ENCODE peak calls at places on chromosomes 12 and 14, in four cellular contexts. One of them, this sample, is unnamed.

GRCh38 chr12:79441534-79441933 is 249.2 kb downstream of the PAWR start:
- DNase-seq in LoVo: no peak
- DNase-seq in OCI-LY7: no peak
- DNase-seq in NCI-H345: no peak
- DNase-seq in this sample: peak

GRCh38 chr12:34600592-34601462 is 578.5 kb downstream of the ALG10 start:
- DNase-seq in LoVo: no peak
- DNase-seq in OCI-LY7: no peak
- DNase-seq in NCI-H345: no peak
- DNase-seq in this sample: no peak

GRCh38 chr12:98635657-98636323 is 8.8 kb downstream of the IKBIP start:
- DNase-seq in LoVo: peak
- DNase-seq in OCI-LY7: peak
- DNase-seq in NCI-H345: peak
- DNase-seq in this sample: peak

GRCh38 chr14:68486809-68487208 is 306.1 kb downstream of the ZFP36L1 start:
- DNase-seq in LoVo: no peak
- DNase-seq in OCI-LY7: no peak
- DNase-seq in NCI-H345: no peak
- DNase-seq in this sample: no peak

GRCh38 chr14:74946659-74947281 is 8.6 kb downstream of the PGF start:
- DNase-seq in LoVo: no peak
- DNase-seq in OCI-LY7: no peak
- DNase-seq in NCI-H345: no peak
- DNase-seq in this sample: no peak

GRCh38 chr14:101219896-101220703 is 316.6 kb upstream of the RTL1 start:
- DNase-seq in LoVo: no peak
- DNase-seq in OCI-LY7: no peak
- DNase-seq in NCI-H345: no peak
- DNase-seq in this sample: no peak

GRCh38 chr14:89165189-89165809 is 251.7 kb downstream of the FOXN3 start:
- DNase-seq in LoVo: no peak
- DNase-seq in OCI-LY7: peak
- DNase-seq in NCI-H345: no peak
- DNase-seq in this sample: no peak

GRCh38 chr14:49173765-49174373 is 412.3 kb downstream of the RPS29 start:
- DNase-seq in LoVo: peak
- DNase-seq in OCI-LY7: peak
- DNase-seq in NCI-H345: peak
- DNase-seq in this sample: peak

GRCh38 chr12:124771462-124772361 is 92.0 kb downstream of the SCARB1 start:
- DNase-seq in LoVo: peak
- DNase-seq in OCI-LY7: peak
- DNase-seq in NCI-H345: peak
- DNase-seq in this sample: peak

GRCh38 chr14:103088921-103089320 is 4.9 kb downstream of the LBHD2 start:
- DNase-seq in LoVo: no peak
- DNase-seq in OCI-LY7: no peak
- DNase-seq in NCI-H345: no peak
- DNase-seq in this sample: no peak

GRCh38 chr12:59808317-59808910 is 212.6 kb downstream of the SLC16A7 start:
- DNase-seq in LoVo: peak
- DNase-seq in OCI-LY7: peak
- DNase-seq in NCI-H345: peak
- DNase-seq in this sample: peak

GRCh38 chr14:78764240-78764639 is 594.1 kb downstream of the NRXN3 start:
- DNase-seq in LoVo: no peak
- DNase-seq in OCI-LY7: no peak
- DNase-seq in NCI-H345: no peak
- DNase-seq in this sample: peak

GRCh38 chr12:62983594-62983993 is 48.6 kb upstream of the PPM1H start:
- DNase-seq in LoVo: no peak
- DNase-seq in OCI-LY7: peak
- DNase-seq in NCI-H345: no peak
- DNase-seq in this sample: peak

GRCh38 chr12:19421503-19422282 is 17.6 kb upstream of the AEBP2 start:
- DNase-seq in LoVo: no peak
- DNase-seq in OCI-LY7: no peak
- DNase-seq in NCI-H345: no peak
- DNase-seq in this sample: no peak

This sample was measured in choroid plexus epithelial cell.